ENCODE peak calls at places on chromosomes 7 and 10, in six cellular contexts. G is stromal cell of bone marrow; J is stimulated activated naive CD4-positive, alpha-beta T cell; P is KBM-7; R is AG20443; K is ecto neural progenitor cell. V is an unnamed sample.

GRCh38 chr10:128578766-128579165 is 452.5 kb upstream of the MKI67 start:
- DNase-seq in J (no peak), R (no peak), K (no peak), G (no peak), P (no peak), V (no peak)

GRCh38 chr10:97574374-97575100 is 2.0 kb downstream of the ANKRD2 start:
- DNase-seq in R (peak; percentile 78), K (no peak), G (no peak), J (no peak), P (no peak), V (no peak)

GRCh38 chr10:25678220-25678619 is 255.8 kb upstream of the MYO3A start:
- DNase-seq in G (no peak), K (no peak), J (no peak), P (no peak), R (no peak), V (no peak)

GRCh38 chr10:74103560-74104248 is 46.9 kb downstream of the AP3M1 start:
- DNase-seq in P (peak; percentile 33), K (no peak), G (no peak), R (peak; percentile 37), J (no peak), V (no peak)

GRCh38 chr7:151311294-151311864 is 30.2 kb upstream of the NUB1 start:
- DNase-seq in P (peak; percentile 61), J (no peak), K (peak; percentile 24), R (no peak), G (no peak), V (peak; percentile 22)

GRCh38 chr7:74178632-74179031 is 4.5 kb downstream of the EIF4H start:
- DNase-seq in P (no peak), G (no peak), J (no peak), R (peak; percentile 53), K (no peak), V (peak; percentile 27)

GRCh38 chr10:26861326-26861998 is 704 bp upstream of the ABI1 start:
- DNase-seq in G (no peak), J (no peak), R (no peak), P (no peak), K (no peak), V (no peak)

GRCh38 chr10:78214931-78215330 is 181.3 kb downstream of the RPS24 start:
- DNase-seq in P (no peak), R (no peak), G (no peak), K (no peak), J (no peak), V (no peak)

GRCh38 chr10:13949844-13950542 is 363.2 kb downstream of the PRPF18 start:
- DNase-seq in G (peak; percentile 81), P (no peak), R (peak; percentile 78), K (no peak), J (no peak), V (no peak)

GRCh38 chr7:111765936-111766643 is 203.8 kb upstream of the IMMP2L start:
- DNase-seq in J (no peak), K (no peak), R (no peak), G (peak; percentile 52), P (no peak), V (no peak)